ENCODE peak calls at places on chromosomes 1 and 21, in four cellular contexts. One of them, this sample, is unnamed.

GRCh38 chr1:42221952-42222606 is 57.5 kb upstream of the GUCA2A start:
- DNase-seq in posterior cingulate gyrus: no peak
- DNase-seq in AG04449: no peak
- DNase-seq in ecto neural progenitor cell: no peak
- DNase-seq in this sample: no peak

GRCh38 chr1:37399830-37400790 is 74.3 kb upstream of the ZC3H12A start:
- DNase-seq in posterior cingulate gyrus: peak; percentile 77
- DNase-seq in AG04449: no peak
- DNase-seq in ecto neural progenitor cell: no peak
- DNase-seq in this sample: no peak

GRCh38 chr1:41045740-41046139 is 24.2 kb upstream of the SLFNL1 start:
- DNase-seq in AG04449: peak; percentile 26
- DNase-seq in ecto neural progenitor cell: no peak
- DNase-seq in posterior cingulate gyrus: no peak
- DNase-seq in this sample: no peak

GRCh38 chr1:226820935-226821718 is 49.3 kb upstream of the PSEN2 start:
- DNase-seq in posterior cingulate gyrus: no peak
- DNase-seq in AG04449: peak; percentile 79
- DNase-seq in ecto neural progenitor cell: no peak
- DNase-seq in this sample: peak; percentile 38

GRCh38 chr1:74584185-74584584 is 71.8 kb upstream of the LRRC53 start:
- DNase-seq in posterior cingulate gyrus: no peak
- DNase-seq in ecto neural progenitor cell: no peak
- DNase-seq in AG04449: no peak
- DNase-seq in this sample: no peak

GRCh38 chr1:6103111-6103853 is 57.6 kb downstream of the KCNAB2 start:
- DNase-seq in posterior cingulate gyrus: peak; percentile 71
- DNase-seq in ecto neural progenitor cell: no peak
- DNase-seq in AG04449: no peak
- DNase-seq in this sample: no peak

GRCh38 chr1:114093624-114094302 is 59.9 kb downstream of the SYT6 start:
- DNase-seq in AG04449: no peak
- DNase-seq in posterior cingulate gyrus: no peak
- DNase-seq in ecto neural progenitor cell: no peak
- DNase-seq in this sample: no peak

GRCh38 chr21:41678016-41678935 is 88.6 kb downstream of the RIPK4 start:
- DNase-seq in posterior cingulate gyrus: no peak
- DNase-seq in AG04449: no peak
- DNase-seq in ecto neural progenitor cell: no peak
- DNase-seq in this sample: no peak

GRCh38 chr1:18940303-18941020 is 16.0 kb downstream of the IFFO2 start:
- DNase-seq in posterior cingulate gyrus: no peak
- DNase-seq in AG04449: no peak
- DNase-seq in ecto neural progenitor cell: no peak
- DNase-seq in this sample: no peak

GRCh38 chr1:32337855-32338636 is 2.0 kb upstream of the MARCKSL1 start:
- DNase-seq in ecto neural progenitor cell: no peak
- DNase-seq in AG04449: no peak
- DNase-seq in posterior cingulate gyrus: peak; percentile 98
- DNase-seq in this sample: no peak

GRCh38 chr1:54407957-54408700 is 1.9 kb upstream of the SSBP3 start:
- DNase-seq in ecto neural progenitor cell: no peak
- DNase-seq in posterior cingulate gyrus: no peak
- DNase-seq in AG04449: peak; percentile 65
- DNase-seq in this sample: peak; percentile 9

GRCh38 chr1:24102966-24103365 is 9.0 kb downstream of the MYOM3 start:
- DNase-seq in ecto neural progenitor cell: no peak
- DNase-seq in AG04449: no peak
- DNase-seq in posterior cingulate gyrus: peak; percentile 84
- DNase-seq in this sample: no peak

GRCh38 chr1:92043621-92044020 is 13.8 kb downstream of the EPHX4 start:
- DNase-seq in ecto neural progenitor cell: no peak
- DNase-seq in posterior cingulate gyrus: no peak
- DNase-seq in AG04449: no peak
- DNase-seq in this sample: no peak

GRCh38 chr1:29889776-29890175 is 653.5 kb downstream of the PTPRU start:
- DNase-seq in ecto neural progenitor cell: no peak
- DNase-seq in posterior cingulate gyrus: no peak
- DNase-seq in AG04449: no peak
- DNase-seq in this sample: no peak

GRCh38 chr1:170448661-170449158 is 83.3 kb upstream of the GORAB start:
- DNase-seq in ecto neural progenitor cell: no peak
- DNase-seq in AG04449: no peak
- DNase-seq in posterior cingulate gyrus: no peak
- DNase-seq in this sample: no peak

GRCh38 chr1:39043513-39043912 is 17.4 kb downstream of the NDUFS5 start:
- DNase-seq in posterior cingulate gyrus: no peak
- DNase-seq in ecto neural progenitor cell: no peak
- DNase-seq in AG04449: no peak
- DNase-seq in this sample: no peak

GRCh38 chr1:213996320-213997022 is 8.7 kb downstream of the PROX1 start:
- DNase-seq in posterior cingulate gyrus: peak; percentile 90
- DNase-seq in AG04449: no peak
- DNase-seq in ecto neural progenitor cell: no peak
- DNase-seq in this sample: peak; percentile 44

GRCh38 chr1:61071205-61071830 is 11.0 kb upstream of the NFIA start:
- DNase-seq in AG04449: no peak
- DNase-seq in posterior cingulate gyrus: no peak
- DNase-seq in ecto neural progenitor cell: no peak
- DNase-seq in this sample: no peak

GRCh38 chr1:101436100-101436511 is 199.3 kb downstream of the S1PR1 start:
- DNase-seq in AG04449: no peak
- DNase-seq in posterior cingulate gyrus: no peak
- DNase-seq in ecto neural progenitor cell: no peak
- DNase-seq in this sample: no peak

GRCh38 chr1:223201967-223202366 is 58.9 kb upstream of the TLR5 start:
- DNase-seq in AG04449: no peak
- DNase-seq in ecto neural progenitor cell: no peak
- DNase-seq in posterior cingulate gyrus: peak; percentile 48
- DNase-seq in this sample: no peak

This sample was measured in C1 segment of cervical spinal cord.